ENCODE peak calls at places on chromosomes 1 and 21, in seven cellular contexts. T is effector CD8-positive, alpha-beta T cell; P is non-pigmented ciliary epithelial cell; K is GM10248; D is activated naive CD4-positive, alpha-beta T cell treated with anti-CD3 and anti-CD28 coated beads, Interleukin-2, amount 10 ng/mL, durations not matched to agents 7 days and 5 days; M is osteocyte; S is HT1080. J is an unnamed sample.

GRCh38 chr1:29462096-29462495 is 225.8 kb downstream of the PTPRU start:
- DNase-seq in T (no peak), P (no peak), K (no peak), D (no peak), M (no peak), S (no peak), J (no peak)

GRCh38 chr1:27031235-27032118 is 18.8 kb upstream of the TENT5B start:
- DNase-seq in T (no peak), P (no peak), K (no peak), D (no peak), M (no peak), S (peak), J (no peak)

GRCh38 chr21:43361127-43361492 is 65.8 kb downstream of the SIK1 start:
- DNase-seq in T (no peak), P (no peak), K (no peak), D (peak), M (no peak), S (no peak), J (no peak)

GRCh38 chr1:207745839-207746767 is 5.8 kb upstream of the CD46 start:
- DNase-seq in T (no peak), P (no peak), K (no peak), D (no peak), M (no peak), S (no peak), J (no peak)

GRCh38 chr1:9724706-9725476 is 73.4 kb downstream of the PIK3CD start:
- DNase-seq in T (peak), P (no peak), K (peak), D (peak), M (no peak), S (peak), J (peak)

GRCh38 chr1:117606608-117607261 is 887 bp downstream of the TENT5C start:
- DNase-seq in T (peak), P (no peak), K (no peak), D (peak), M (no peak), S (no peak), J (peak)

GRCh38 chr1:22268327-22268726 is 125.4 kb upstream of the WNT4 start:
- DNase-seq in T (no peak), P (no peak), K (no peak), D (no peak), M (no peak), S (no peak), J (no peak)

GRCh38 chr1:32539584-32540571 is 651 bp downstream of the ZBTB8A start:
- DNase-seq in T (no peak), P (peak), K (peak), D (no peak), M (peak), S (peak), J (peak)

GRCh38 chr1:227094249-227094966 is 154.3 kb downstream of the COQ8A start:
- DNase-seq in T (no peak), P (no peak), K (no peak), D (no peak), M (no peak), S (no peak), J (no peak)

GRCh38 chr1:88407248-88407647 is 276.8 kb upstream of the PKN2 start:
- DNase-seq in T (no peak), P (no peak), K (no peak), D (no peak), M (no peak), S (no peak), J (no peak)

GRCh38 chr1:171655215-171656116 is 3.0 kb upstream of the MYOC start:
- DNase-seq in T (peak), P (no peak), K (peak), D (peak), M (no peak), S (peak), J (peak)

GRCh38 chr1:22729921-22730320 is 19.3 kb downstream of the EPHB2 start:
- DNase-seq in T (no peak), P (no peak), K (no peak), D (no peak), M (no peak), S (no peak), J (no peak)

GRCh38 chr1:169588785-169589485 is 2.7 kb upstream of the F5 start:
- DNase-seq in T (no peak), P (no peak), K (no peak), D (no peak), M (no peak), S (no peak), J (no peak)

GRCh38 chr1:239107676-239108075 is 278.7 kb upstream of the CHRM3 start:
- DNase-seq in T (no peak), P (no peak), K (no peak), D (no peak), M (no peak), S (no peak), J (no peak)

GRCh38 chr1:147558045-147558444 is 16.7 kb downstream of the BCL9 start:
- DNase-seq in T (no peak), P (no peak), K (no peak), D (no peak), M (no peak), S (no peak), J (no peak)

GRCh38 chr1:50620680-50621329 is 197.6 kb upstream of the DMRTA2 start:
- DNase-seq in T (no peak), P (no peak), K (no peak), D (no peak), M (no peak), S (peak), J (no peak)

GRCh38 chr1:38958967-38959366 is 17.3 kb upstream of the RHBDL2 start:
- DNase-seq in T (no peak), P (no peak), K (no peak), D (no peak), M (no peak), S (peak), J (no peak)

GRCh38 chr1:160187407-160187806 is 3.0 kb upstream of the CASQ1 start:
- DNase-seq in T (no peak), P (no peak), K (no peak), D (no peak), M (no peak), S (no peak), J (no peak)

GRCh38 chr1:202207292-202207691 is 13.7 kb downstream of the LGR6 start:
- DNase-seq in T (no peak), P (peak), K (no peak), D (no peak), M (peak), S (peak), J (no peak)

GRCh38 chr1:218715961-218716669 is 371.0 kb downstream of the TGFB2 start:
- DNase-seq in T (no peak), P (no peak), K (no peak), D (no peak), M (no peak), S (no peak), J (no peak)

GRCh38 chr1:221097479-221098281 is 218.4 kb downstream of the HLX start:
- DNase-seq in T (no peak), P (peak), K (no peak), D (no peak), M (no peak), S (peak), J (no peak)

GRCh38 chr1:66938618-66939017 is 13.8 kb downstream of the MIER1 start:
- DNase-seq in T (no peak), P (no peak), K (no peak), D (no peak), M (no peak), S (peak), J (no peak)

GRCh38 chr1:222865718-222866117 is 50.9 kb downstream of the DISP1 start:
- DNase-seq in T (no peak), P (no peak), K (no peak), D (no peak), M (no peak), S (no peak), J (no peak)

GRCh38 chr1:206940588-206940936 is 5.7 kb downstream of the PIGR start:
- DNase-seq in T (no peak), P (no peak), K (no peak), D (no peak), M (no peak), S (no peak), J (no peak)

GRCh38 chr1:209404577-209404976 is 178.9 kb upstream of the CAMK1G start:
- DNase-seq in T (no peak), P (no peak), K (no peak), D (no peak), M (no peak), S (peak), J (no peak)

GRCh38 chr1:98704474-98704873 is 43.0 kb downstream of the SNX7 start:
- DNase-seq in T (no peak), P (no peak), K (no peak), D (no peak), M (no peak), S (peak), J (no peak)

GRCh38 chr1:14181191-14181793 is 417.2 kb upstream of the KAZN start:
- DNase-seq in T (no peak), P (no peak), K (no peak), D (no peak), M (no peak), S (no peak), J (no peak)

GRCh38 chr1:170986901-170987300 is 51.6 kb downstream of the MROH9 start:
- DNase-seq in T (no peak), P (no peak), K (no peak), D (no peak), M (no peak), S (no peak), J (no peak)

GRCh38 chr21:43611598-43612369 is 47.5 kb downstream of the HSF2BP start:
- DNase-seq in T (no peak), P (no peak), K (peak), D (no peak), M (no peak), S (peak), J (peak)

GRCh38 chr1:67889466-67889865 is 56.2 kb upstream of the GNG12 start:
- DNase-seq in T (no peak), P (no peak), K (no peak), D (no peak), M (no peak), S (no peak), J (no peak)

GRCh38 chr1:210233495-210234253 is 1.1 kb downstream of the SERTAD4 start:
- DNase-seq in T (no peak), P (no peak), K (peak), D (peak), M (no peak), S (peak), J (no peak)

GRCh38 chr1:218374972-218375371 is 29.8 kb downstream of the TGFB2 start:
- DNase-seq in T (no peak), P (no peak), K (no peak), D (no peak), M (no peak), S (peak), J (no peak)

GRCh38 chr1:2975466-2976179 is 45.6 kb upstream of the ACTRT2 start:
- DNase-seq in T (no peak), P (no peak), K (no peak), D (no peak), M (peak), S (no peak), J (no peak)

GRCh38 chr1:74395492-74395891 is 116.9 kb downstream of the LRRC53 start:
- DNase-seq in T (no peak), P (peak), K (no peak), D (no peak), M (no peak), S (no peak), J (no peak)

GRCh38 chr21:27076035-27076434 is 109.1 kb upstream of the ADAMTS5 start:
- DNase-seq in T (no peak), P (no peak), K (no peak), D (no peak), M (no peak), S (no peak), J (no peak)

GRCh38 chr1:63721531-63722189 is 52.2 kb upstream of the ROR1 start:
- DNase-seq in T (no peak), P (peak), K (no peak), D (no peak), M (no peak), S (peak), J (no peak)

GRCh38 chr21:25506887-25507286 is 100.4 kb downstream of the MRPL39 start:
- DNase-seq in T (no peak), P (peak), K (no peak), D (no peak), M (no peak), S (peak), J (no peak)